ENCODE peak calls at places on chromosomes 1 and 21, in seven cellular contexts. Q, G, E, R, Y, H and C are unnamed samples.

GRCh38 chr1:222950892-222951291 is 136.1 kb downstream of the DISP1 start:
- DNase-seq in Q (no peak), G (no peak), E (no peak), R (no peak), Y (no peak), H (peak), C (no peak)

GRCh38 chr1:204706838-204707509 is 21.4 kb upstream of the LRRN2 start:
- DNase-seq in Q (no peak), G (peak), E (no peak), R (no peak), Y (no peak), H (peak), C (peak)

GRCh38 chr1:245881767-245882391 is 625.2 kb downstream of the SMYD3 start:
- DNase-seq in Q (no peak), G (no peak), E (no peak), R (no peak), Y (no peak), H (no peak), C (no peak)

GRCh38 chr21:32994305-32994704 is 31.4 kb upstream of the OLIG2 start:
- DNase-seq in Q (no peak), G (peak), E (no peak), R (peak), Y (no peak), H (no peak), C (no peak)

GRCh38 chr1:212470059-212470458 is 37.3 kb downstream of the NENF start:
- DNase-seq in Q (no peak), G (no peak), E (peak), R (peak), Y (peak), H (no peak), C (peak)

GRCh38 chr1:112791723-112792104 is 76.6 kb upstream of the PPM1J start:
- DNase-seq in Q (no peak), G (no peak), E (no peak), R (no peak), Y (no peak), H (no peak), C (no peak)

GRCh38 chr1:172726740-172727139 is 67.8 kb downstream of the FASLG start:
- DNase-seq in Q (no peak), G (no peak), E (no peak), R (no peak), Y (no peak), H (no peak), C (no peak)

GRCh38 chr1:119964673-119965363 is 68.5 kb upstream of the ADAM30 start:
- DNase-seq in Q (no peak), G (no peak), E (no peak), R (peak), Y (no peak), H (no peak), C (no peak)

GRCh38 chr1:222632749-222633148 is 14.9 kb downstream of the MIA3 start:
- DNase-seq in Q (no peak), G (no peak), E (no peak), R (no peak), Y (no peak), H (no peak), C (no peak)

GRCh38 chr1:31633117-31633516 is 11.6 kb downstream of the PEF1 start:
- DNase-seq in Q (no peak), G (no peak), E (no peak), R (no peak), Y (no peak), H (no peak), C (peak)

GRCh38 chr21:38544681-38545080 is 46.4 kb upstream of the ERG start:
- DNase-seq in Q (no peak), G (no peak), E (no peak), R (no peak), Y (no peak), H (no peak), C (no peak)

GRCh38 chr21:41627428-41627827 is 119.5 kb upstream of the TMPRSS2 start:
- DNase-seq in Q (no peak), G (no peak), E (no peak), R (no peak), Y (no peak), H (no peak), C (no peak)

GRCh38 chr1:233295775-233296322 is 324 bp upstream of the PCNX2 start:
- DNase-seq in Q (no peak), G (no peak), E (peak), R (no peak), Y (no peak), H (no peak), C (no peak)

GRCh38 chr1:204080163-204080903 is 7.4 kb downstream of the SOX13 start:
- DNase-seq in Q (peak), G (peak), E (peak), R (no peak), Y (peak), H (peak), C (peak)

GRCh38 chr1:22778408-22778807 is 67.8 kb downstream of the EPHB2 start:
- DNase-seq in Q (no peak), G (no peak), E (no peak), R (no peak), Y (no peak), H (no peak), C (no peak)